ENCODE peak calls at places on chromosomes 11 and 22, in eight cellular contexts. Z, E, F, S, I, P, G and U are unnamed samples.

GRCh38 chr11:33258631-33259184 is 1.5 kb downstream of the HIPK3 start:
- DNase-seq in S (peak), F (no peak), Z (peak), E (peak), G (no peak), I (no peak), P (peak), U (no peak)

GRCh38 chr22:49297286-49297870 is 530.3 kb downstream of the BRD1 start:
- DNase-seq in I (no peak), S (no peak), P (no peak), E (no peak), F (no peak), Z (no peak), G (no peak), U (no peak)

GRCh38 chr11:35539781-35540281 is 14.4 kb upstream of the PAMR1 start:
- DNase-seq in P (peak), Z (no peak), E (no peak), G (no peak), F (no peak), S (peak), I (no peak), U (no peak)

GRCh38 chr11:116742104-116742503 is 30.7 kb downstream of the BUD13 start:
- DNase-seq in S (peak), G (no peak), E (no peak), P (no peak), Z (peak), F (no peak), I (no peak), U (no peak)

GRCh38 chr11:114738954-114739353 is 60.6 kb downstream of the NXPE2 start:
- DNase-seq in E (no peak), G (no peak), I (peak), Z (peak), P (peak), F (peak), S (peak), U (no peak)

GRCh38 chr11:69483696-69484426 is 2.4 kb downstream of the LINC01488 start:
- DNase-seq in I (no peak), F (no peak), S (no peak), E (no peak), P (no peak), Z (no peak), G (no peak), U (no peak)

GRCh38 chr11:112977620-112978212 is 16.5 kb downstream of the NCAM1 start:
- DNase-seq in G (no peak), E (peak), S (peak), Z (no peak), F (no peak), P (peak), I (no peak), U (no peak)

GRCh38 chr11:20443596-20443995 is 56.1 kb downstream of the PRMT3 start:
- DNase-seq in E (no peak), Z (peak), P (peak), F (no peak), G (no peak), I (no peak), S (peak), U (no peak)

GRCh38 chr22:49712195-49712791 is 115.4 kb downstream of the BRD1 start:
- DNase-seq in S (no peak), E (no peak), I (no peak), G (no peak), F (peak), Z (no peak), P (no peak), U (no peak)

GRCh38 chr11:95792200-95792599 is 1.9 kb downstream of the CEP57 start:
- DNase-seq in Z (no peak), F (no peak), S (no peak), I (no peak), E (no peak), P (no peak), G (no peak), U (no peak)

GRCh38 chr11:17405232-17406005 is 17.0 kb upstream of the KCNJ11 start:
- DNase-seq in P (peak), S (peak), E (peak), F (peak), Z (no peak), G (no peak), I (no peak), U (no peak)

GRCh38 chr11:118697346-118697745 is 17.9 kb upstream of the TREH start:
- DNase-seq in S (no peak), E (no peak), P (no peak), Z (no peak), I (no peak), F (no peak), G (no peak), U (no peak)

GRCh38 chr11:64659417-64660144 is 63.4 kb downstream of the NRXN2 start:
- DNase-seq in P (peak), S (peak), Z (no peak), F (no peak), G (no peak), I (no peak), E (peak), U (no peak)

GRCh38 chr11:94672636-94673035 is 95.5 kb upstream of the AMOTL1 start:
- DNase-seq in S (no peak), E (no peak), P (no peak), Z (no peak), G (no peak), I (no peak), F (no peak), U (no peak)

GRCh38 chr11:10809373-10810199 is 860 bp upstream of the EIF4G2 start:
- DNase-seq in G (no peak), E (no peak), P (peak), F (peak), Z (peak), I (no peak), S (peak), U (no peak)

GRCh38 chr11:123129920-123130319 is 65.1 kb downstream of the CLMP start:
- DNase-seq in S (no peak), Z (no peak), P (peak), G (no peak), I (no peak), F (no peak), E (no peak), U (no peak)

DNA sequence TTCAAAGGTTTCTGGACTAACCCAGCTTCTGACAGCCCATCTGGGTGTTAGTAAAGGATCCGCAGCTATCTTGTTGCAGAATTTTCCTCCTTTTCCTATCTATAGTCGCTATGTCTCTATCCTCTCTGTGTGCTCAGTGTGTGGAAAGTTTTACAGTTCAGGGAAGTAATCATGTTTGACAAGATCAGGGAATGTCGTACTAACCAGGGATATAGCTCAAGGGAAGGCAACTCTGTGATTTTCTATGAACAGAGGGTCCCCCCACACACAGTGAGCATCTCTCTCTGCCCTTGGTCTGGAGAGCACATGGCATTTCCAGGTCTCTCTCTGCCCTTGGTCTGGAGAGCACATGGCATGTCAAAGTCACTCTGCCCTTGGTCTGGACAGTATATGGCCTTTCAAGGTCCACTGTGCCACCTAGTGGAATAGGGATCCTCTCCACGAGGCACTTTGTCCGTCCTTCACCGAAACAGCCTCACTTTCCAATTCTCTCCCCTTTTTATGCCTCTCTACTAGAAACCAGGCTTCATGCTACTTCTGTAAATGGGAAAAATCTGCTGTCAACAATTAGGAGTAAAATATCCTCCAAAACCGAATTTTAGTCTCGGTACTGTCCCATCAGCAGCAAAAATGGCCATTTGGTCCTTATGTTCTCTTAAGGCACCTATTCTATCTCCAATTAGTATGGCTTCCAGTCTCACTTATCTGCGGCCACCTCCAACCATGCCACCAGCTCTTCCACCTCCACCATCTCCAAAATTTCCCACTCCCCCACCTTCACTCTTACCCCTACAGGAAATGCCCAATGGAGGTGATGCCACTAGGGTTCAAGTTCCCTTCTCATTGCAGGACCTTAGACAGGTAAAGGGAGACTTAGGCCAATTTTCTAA is 88.7 kb downstream of the IGLL5 start:
- DNase-seq in G (no peak), P (no peak), I (no peak), E (no peak), Z (no peak), S (no peak), F (no peak), U (no peak)
- TF ChIP-seq CTCF in G (no peak), P (no peak), I (no peak), E (no peak), Z (no peak), S (no peak), F (no peak), U (no peak)

DNA sequence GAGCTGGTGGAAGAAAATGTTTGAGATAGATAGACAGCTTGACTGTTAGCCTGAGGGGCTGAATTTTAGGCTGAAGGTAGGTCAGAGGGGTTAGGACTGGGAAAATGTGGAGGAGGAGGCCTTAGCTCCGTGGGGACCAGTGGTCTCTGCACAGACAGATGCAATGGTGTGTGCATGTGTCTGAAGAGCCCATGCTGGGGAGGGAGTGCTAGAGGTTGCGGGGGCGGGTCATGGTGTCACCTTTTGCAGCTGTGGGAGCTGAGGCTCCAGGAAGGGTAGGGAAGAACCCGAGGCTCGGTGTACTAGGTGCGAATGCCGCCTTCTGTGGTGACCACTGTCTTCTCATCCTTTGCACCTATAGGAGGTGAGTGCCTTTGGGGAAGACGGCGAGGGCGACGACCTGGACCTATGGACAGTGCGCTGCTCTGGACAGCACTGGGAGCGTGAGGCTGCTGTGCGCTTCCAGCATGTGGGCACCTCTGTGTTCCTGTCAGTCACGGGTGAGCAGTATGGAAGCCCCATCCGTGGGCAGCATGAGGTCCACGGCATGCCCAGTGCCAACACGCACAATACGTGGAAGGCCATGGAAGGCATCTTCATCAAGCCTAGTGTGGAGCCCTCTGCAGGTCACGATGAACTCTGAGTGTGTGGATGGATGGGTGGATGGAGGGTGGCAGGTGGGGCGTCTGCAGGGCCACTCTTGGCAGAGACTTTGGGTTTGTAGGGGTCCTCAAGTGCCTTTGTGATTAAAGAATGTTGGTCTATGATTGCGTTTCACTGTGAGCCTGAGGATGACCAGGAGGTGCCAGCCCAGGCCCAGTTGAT is 1.6 kb downstream of the SDF2L1 start:
- DNase-seq in E (no peak), S (no peak), I (no peak), P (no peak), Z (no peak), G (no peak), F (no peak), U (no peak)
- TF ChIP-seq CTCF in E (peak), S (no peak), I (no peak), P (no peak), Z (no peak), G (no peak), F (no peak), U (peak)

GRCh38 chr11:127791844-127792243 is 791.3 kb upstream of the KIRREL3 start:
- DNase-seq in E (no peak), I (no peak), S (no peak), G (no peak), Z (no peak), P (no peak), F (no peak), U (no peak)

DNA sequence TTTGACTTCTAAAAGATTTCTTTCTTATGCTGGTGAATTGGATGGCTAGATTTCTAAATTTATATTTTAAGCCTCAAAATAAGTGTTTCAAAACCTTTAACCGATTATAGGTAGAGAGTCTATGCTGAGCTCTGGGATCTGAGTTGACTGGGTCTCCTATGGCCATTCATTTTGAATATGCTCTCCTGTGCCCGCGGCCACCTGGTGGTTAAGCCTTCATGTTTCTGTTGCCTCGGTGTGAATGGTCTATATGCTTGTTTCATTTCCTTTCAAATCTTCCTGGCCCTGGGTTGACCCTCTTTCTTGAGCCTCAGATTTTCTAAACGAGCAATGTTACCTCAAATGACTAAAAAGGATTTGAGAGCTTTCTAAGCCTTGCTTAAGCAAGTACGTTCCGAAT is 789.3 kb upstream of the KIRREL3 start:
- DNase-seq in P (no peak), S (peak), I (no peak), Z (no peak), F (peak), E (no peak), G (no peak), U (no peak)
- TF ChIP-seq CTCF in P (no peak), S (peak), I (no peak), Z (peak), F (peak), E (peak), G (no peak), U (no peak)

GRCh38 chr11:128891912-128892398 is 799 bp downstream of the KCNJ5 start:
- DNase-seq in Z (no peak), E (no peak), I (no peak), G (no peak), S (no peak), F (no peak), P (no peak), U (no peak)

GRCh38 chr11:128891410-128891861 is 280 bp downstream of the KCNJ5 start:
- DNase-seq in F (peak), Z (no peak), P (no peak), G (no peak), I (no peak), E (no peak), S (no peak), U (no peak)

GRCh38 chr11:128889657-128890213 is 1.4 kb upstream of the KCNJ5 start:
- DNase-seq in Z (no peak), G (no peak), F (no peak), P (no peak), S (no peak), I (no peak), E (no peak), U (no peak)

GRCh38 chr11:128890216-128890542 is 977 bp upstream of the KCNJ5 start:
- DNase-seq in P (no peak), E (no peak), F (no peak), S (no peak), I (no peak), G (no peak), Z (no peak), U (no peak)

DNA sequence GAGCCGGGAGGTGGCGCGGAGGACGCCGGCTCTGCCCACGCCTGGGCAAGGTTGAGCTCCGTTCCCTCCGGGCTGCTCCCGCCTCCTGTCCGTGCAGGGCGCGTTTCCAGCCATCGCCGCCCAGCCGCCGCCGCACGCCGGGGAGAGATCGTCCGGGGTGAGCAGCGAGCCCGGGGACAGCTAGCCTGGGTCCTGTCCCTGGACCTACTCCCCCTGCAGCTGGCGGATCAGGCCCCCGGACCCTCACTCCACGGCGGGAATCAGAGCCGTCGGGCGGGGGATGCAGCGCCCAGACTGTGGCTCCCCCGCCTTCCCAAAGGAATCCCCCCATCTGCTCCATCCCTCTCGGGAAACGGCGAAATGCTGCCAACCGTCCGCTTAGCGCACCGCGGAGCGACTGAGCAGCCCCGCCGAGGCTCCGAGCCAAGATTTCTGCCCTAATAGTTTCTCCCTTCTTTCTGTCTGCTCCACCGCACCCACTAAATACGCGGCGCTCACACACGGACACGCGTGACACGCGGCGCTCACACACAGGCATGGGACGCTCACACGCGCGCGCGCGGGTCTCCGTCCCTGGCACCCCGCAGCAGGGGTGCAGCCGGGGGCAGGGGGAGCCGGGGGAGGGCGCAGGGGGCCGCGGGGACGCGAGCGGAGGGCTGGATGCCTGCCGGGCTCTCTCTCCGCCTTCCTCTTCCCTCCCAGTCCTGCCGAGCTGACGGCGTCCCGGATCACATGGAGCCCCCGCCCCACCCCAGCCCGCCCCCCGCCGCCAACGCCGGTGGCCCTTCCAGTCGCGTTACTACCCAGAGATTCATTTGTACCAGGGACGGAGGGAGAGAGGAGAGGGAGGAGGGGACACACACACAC is at the start of gene KCNJ5:
- DNase-seq in E (no peak), I (peak), G (no peak), S (peak), Z (no peak), P (peak), F (peak), U (no peak)
- TF ChIP-seq CTCF in E (peak), I (no peak), G (no peak), S (no peak), Z (no peak), P (no peak), F (no peak), U (no peak)

DNA sequence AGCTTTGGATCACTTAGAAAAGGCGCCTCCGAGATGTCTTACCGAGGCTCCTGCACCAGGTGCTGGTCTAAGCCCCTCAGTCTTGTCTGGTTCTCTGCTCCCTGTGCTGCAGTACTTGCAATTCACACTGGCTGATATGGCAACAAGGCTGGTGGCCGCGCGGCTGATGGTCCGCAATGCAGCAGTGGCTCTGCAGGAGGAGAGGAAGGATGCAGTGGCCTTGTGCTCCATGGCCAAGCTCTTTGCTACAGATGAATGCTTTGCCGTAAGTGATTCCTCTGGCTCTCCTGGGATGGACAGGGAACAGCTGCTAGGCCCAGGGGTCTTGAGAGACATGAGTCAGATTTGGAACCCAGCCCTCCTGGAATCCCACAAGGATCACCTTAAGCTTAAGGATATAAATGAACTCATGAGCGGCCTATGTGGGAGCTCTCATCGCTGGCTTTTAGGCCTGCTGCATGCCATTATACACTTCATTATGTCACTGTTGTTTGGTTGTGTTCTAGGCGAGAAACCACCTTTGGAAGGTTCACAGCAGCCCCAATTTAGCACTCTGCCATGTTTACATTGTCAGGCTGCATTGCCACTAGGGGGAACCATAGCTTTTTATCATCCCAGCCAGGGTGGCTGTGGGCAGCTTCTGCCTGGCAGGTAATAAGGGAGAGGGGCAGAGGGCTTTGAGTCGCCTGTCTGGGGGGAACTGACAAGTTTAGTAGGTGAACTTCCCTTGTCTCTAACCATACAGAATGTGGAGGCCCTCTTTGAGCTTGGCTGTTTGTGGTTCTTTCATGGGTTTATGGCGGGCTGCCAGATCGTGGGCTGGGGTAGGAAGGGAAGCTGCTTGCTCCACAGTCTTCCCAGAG is 8.5 kb downstream of the ACAD8 start:
- DNase-seq in Z (peak), F (peak), G (no peak), I (no peak), S (peak), E (no peak), P (peak), U (peak)
- TF ChIP-seq CTCF in Z (peak), F (peak), G (peak), I (peak), S (peak), E (peak), P (peak), U (peak)

GRCh38 chr22:25070870-25071465 is 118.5 kb downstream of the KIAA1671 start:
- DNase-seq in E (no peak), F (no peak), G (no peak), Z (no peak), P (no peak), S (no peak), I (no peak), U (no peak)

GRCh38 chr22:25069426-25069757 is 116.9 kb downstream of the KIAA1671 start:
- DNase-seq in S (no peak), I (no peak), E (no peak), G (no peak), F (no peak), P (no peak), Z (no peak), U (no peak)

GRCh38 chr22:25071720-25072119 is 119.2 kb downstream of the KIAA1671 start:
- DNase-seq in F (no peak), E (no peak), S (no peak), G (no peak), I (no peak), P (no peak), Z (no peak), U (no peak)

GRCh38 chr22:25068701-25069100 is 116.2 kb downstream of the KIAA1671 start:
- DNase-seq in E (no peak), I (no peak), F (no peak), S (no peak), P (no peak), Z (no peak), G (no peak), U (no peak)

GRCh38 chr22:25069758-25070461 is 117.4 kb downstream of the KIAA1671 start:
- DNase-seq in S (no peak), Z (peak), G (no peak), E (no peak), P (no peak), I (no peak), F (peak), U (no peak)
- TF ChIP-seq CTCF in S (no peak), Z (no peak), G (no peak), E (no peak), P (no peak), I (no peak), F (no peak), U (no peak)